ENCODE peak calls at places on chromosomes 16 and 17, in nine cellular contexts. One of them, this sample, is unnamed.

GRCh38 chr16:25005445-25006306 is 9.5 kb downstream of the ARHGAP17 start:
- DNase-seq in left lung: no peak
- DNase-seq in cerebellar nuclear complex: no peak
- DNase-seq in occipital lobe: no peak
- DNase-seq in T47D: no peak
- DNase-seq in ELR: peak
- DNase-seq in stimulated activated CD4-positive, alpha-beta T cell treated with anti-CD3 and anti-CD28 coated beads, Interleukin-2, amount 100 ng/mL, for 48 hours: no peak
- DNase-seq in stimulated activated naive CD8-positive, alpha-beta T cell treated with anti-CD3 and anti-CD28 coated beads, Interleukin-15, amount 100 ng/mL, for 72 hours: no peak
- DNase-seq in NCI-H2107: no peak
- DNase-seq in this sample: no peak

GRCh38 chr17:29246638-29247037 is at the start of gene CRYBA1:
- DNase-seq in occipital lobe: no peak
- DNase-seq in stimulated activated CD4-positive, alpha-beta T cell treated with anti-CD3 and anti-CD28 coated beads, Interleukin-2, amount 100 ng/mL, for 48 hours: no peak
- DNase-seq in NCI-H2107: no peak
- DNase-seq in left lung: no peak
- DNase-seq in ELR: no peak
- DNase-seq in T47D: no peak
- DNase-seq in cerebellar nuclear complex: no peak
- DNase-seq in stimulated activated naive CD8-positive, alpha-beta T cell treated with anti-CD3 and anti-CD28 coated beads, Interleukin-15, amount 100 ng/mL, for 72 hours: no peak
- DNase-seq in this sample: peak

GRCh38 chr17:61389670-61390478 is 9.8 kb upstream of the TBX2 start:
- DNase-seq in ELR: peak
- DNase-seq in stimulated activated CD4-positive, alpha-beta T cell treated with anti-CD3 and anti-CD28 coated beads, Interleukin-2, amount 100 ng/mL, for 48 hours: peak
- DNase-seq in occipital lobe: no peak
- DNase-seq in NCI-H2107: no peak
- DNase-seq in stimulated activated naive CD8-positive, alpha-beta T cell treated with anti-CD3 and anti-CD28 coated beads, Interleukin-15, amount 100 ng/mL, for 72 hours: peak
- DNase-seq in T47D: peak
- DNase-seq in cerebellar nuclear complex: no peak
- DNase-seq in left lung: peak
- DNase-seq in this sample: no peak

GRCh38 chr17:75941442-75941819 is 589 bp upstream of the FBF1 start:
- DNase-seq in cerebellar nuclear complex: no peak
- DNase-seq in occipital lobe: no peak
- DNase-seq in stimulated activated naive CD8-positive, alpha-beta T cell treated with anti-CD3 and anti-CD28 coated beads, Interleukin-15, amount 100 ng/mL, for 72 hours: no peak
- DNase-seq in T47D: no peak
- DNase-seq in stimulated activated CD4-positive, alpha-beta T cell treated with anti-CD3 and anti-CD28 coated beads, Interleukin-2, amount 100 ng/mL, for 48 hours: no peak
- DNase-seq in NCI-H2107: no peak
- DNase-seq in left lung: no peak
- DNase-seq in ELR: no peak
- DNase-seq in this sample: no peak

GRCh38 chr17:42744283-42744805 is 496 bp downstream of the EZH1 start:
- DNase-seq in NCI-H2107: no peak
- DNase-seq in stimulated activated CD4-positive, alpha-beta T cell treated with anti-CD3 and anti-CD28 coated beads, Interleukin-2, amount 100 ng/mL, for 48 hours: peak
- DNase-seq in ELR: peak
- DNase-seq in cerebellar nuclear complex: no peak
- DNase-seq in stimulated activated naive CD8-positive, alpha-beta T cell treated with anti-CD3 and anti-CD28 coated beads, Interleukin-15, amount 100 ng/mL, for 72 hours: peak
- DNase-seq in occipital lobe: peak
- DNase-seq in T47D: peak
- DNase-seq in left lung: peak
- DNase-seq in this sample: no peak

GRCh38 chr17:82489117-82489516 is 30.4 kb upstream of the FOXK2 start:
- DNase-seq in left lung: no peak
- DNase-seq in stimulated activated CD4-positive, alpha-beta T cell treated with anti-CD3 and anti-CD28 coated beads, Interleukin-2, amount 100 ng/mL, for 48 hours: no peak
- DNase-seq in occipital lobe: no peak
- DNase-seq in stimulated activated naive CD8-positive, alpha-beta T cell treated with anti-CD3 and anti-CD28 coated beads, Interleukin-15, amount 100 ng/mL, for 72 hours: no peak
- DNase-seq in cerebellar nuclear complex: no peak
- DNase-seq in ELR: peak
- DNase-seq in T47D: no peak
- DNase-seq in NCI-H2107: no peak
- DNase-seq in this sample: no peak

GRCh38 chr16:46817961-46818360 is 13.0 kb downstream of the C16orf87 start:
- DNase-seq in stimulated activated CD4-positive, alpha-beta T cell treated with anti-CD3 and anti-CD28 coated beads, Interleukin-2, amount 100 ng/mL, for 48 hours: no peak
- DNase-seq in occipital lobe: no peak
- DNase-seq in cerebellar nuclear complex: no peak
- DNase-seq in NCI-H2107: no peak
- DNase-seq in T47D: no peak
- DNase-seq in stimulated activated naive CD8-positive, alpha-beta T cell treated with anti-CD3 and anti-CD28 coated beads, Interleukin-15, amount 100 ng/mL, for 72 hours: no peak
- DNase-seq in left lung: no peak
- DNase-seq in ELR: peak
- DNase-seq in this sample: no peak

GRCh38 chr17:40418428-40418706 is 671 bp upstream of the TOP2A start:
- DNase-seq in NCI-H2107: no peak
- DNase-seq in ELR: no peak
- DNase-seq in stimulated activated naive CD8-positive, alpha-beta T cell treated with anti-CD3 and anti-CD28 coated beads, Interleukin-15, amount 100 ng/mL, for 72 hours: no peak
- DNase-seq in stimulated activated CD4-positive, alpha-beta T cell treated with anti-CD3 and anti-CD28 coated beads, Interleukin-2, amount 100 ng/mL, for 48 hours: no peak
- DNase-seq in T47D: no peak
- DNase-seq in occipital lobe: no peak
- DNase-seq in left lung: no peak
- DNase-seq in cerebellar nuclear complex: no peak
- DNase-seq in this sample: no peak

GRCh38 chr17:69430488-69430887 is 16.0 kb downstream of the MAP2K6 start:
- DNase-seq in stimulated activated CD4-positive, alpha-beta T cell treated with anti-CD3 and anti-CD28 coated beads, Interleukin-2, amount 100 ng/mL, for 48 hours: no peak
- DNase-seq in occipital lobe: no peak
- DNase-seq in cerebellar nuclear complex: no peak
- DNase-seq in T47D: no peak
- DNase-seq in stimulated activated naive CD8-positive, alpha-beta T cell treated with anti-CD3 and anti-CD28 coated beads, Interleukin-15, amount 100 ng/mL, for 72 hours: no peak
- DNase-seq in left lung: no peak
- DNase-seq in NCI-H2107: no peak
- DNase-seq in ELR: no peak
- DNase-seq in this sample: no peak

GRCh38 chr17:50710650-50711049 is 2.9 kb upstream of the ANKRD40 start:
- DNase-seq in NCI-H2107: no peak
- DNase-seq in occipital lobe: no peak
- DNase-seq in ELR: no peak
- DNase-seq in left lung: no peak
- DNase-seq in cerebellar nuclear complex: no peak
- DNase-seq in stimulated activated naive CD8-positive, alpha-beta T cell treated with anti-CD3 and anti-CD28 coated beads, Interleukin-15, amount 100 ng/mL, for 72 hours: no peak
- DNase-seq in T47D: no peak
- DNase-seq in stimulated activated CD4-positive, alpha-beta T cell treated with anti-CD3 and anti-CD28 coated beads, Interleukin-2, amount 100 ng/mL, for 48 hours: no peak
- DNase-seq in this sample: no peak

GRCh38 chr17:45341389-45342158 is 24.8 kb upstream of the MAP3K14 start:
- DNase-seq in cerebellar nuclear complex: no peak
- DNase-seq in stimulated activated CD4-positive, alpha-beta T cell treated with anti-CD3 and anti-CD28 coated beads, Interleukin-2, amount 100 ng/mL, for 48 hours: no peak
- DNase-seq in left lung: peak
- DNase-seq in occipital lobe: no peak
- DNase-seq in NCI-H2107: no peak
- DNase-seq in ELR: peak
- DNase-seq in T47D: peak
- DNase-seq in stimulated activated naive CD8-positive, alpha-beta T cell treated with anti-CD3 and anti-CD28 coated beads, Interleukin-15, amount 100 ng/mL, for 72 hours: no peak
- DNase-seq in this sample: peak

GRCh38 chr16:67201411-67202345 is 2.7 kb downstream of the ELMO3 start:
- DNase-seq in occipital lobe: no peak
- DNase-seq in ELR: no peak
- DNase-seq in T47D: no peak
- DNase-seq in stimulated activated CD4-positive, alpha-beta T cell treated with anti-CD3 and anti-CD28 coated beads, Interleukin-2, amount 100 ng/mL, for 48 hours: no peak
- DNase-seq in NCI-H2107: no peak
- DNase-seq in stimulated activated naive CD8-positive, alpha-beta T cell treated with anti-CD3 and anti-CD28 coated beads, Interleukin-15, amount 100 ng/mL, for 72 hours: no peak
- DNase-seq in cerebellar nuclear complex: no peak
- DNase-seq in left lung: peak
- DNase-seq in this sample: no peak

GRCh38 chr16:59170065-59170712 is 436.1 kb upstream of the GOT2 start:
- DNase-seq in NCI-H2107: no peak
- DNase-seq in ELR: no peak
- DNase-seq in occipital lobe: no peak
- DNase-seq in left lung: no peak
- DNase-seq in stimulated activated naive CD8-positive, alpha-beta T cell treated with anti-CD3 and anti-CD28 coated beads, Interleukin-15, amount 100 ng/mL, for 72 hours: no peak
- DNase-seq in T47D: no peak
- DNase-seq in stimulated activated CD4-positive, alpha-beta T cell treated with anti-CD3 and anti-CD28 coated beads, Interleukin-2, amount 100 ng/mL, for 48 hours: no peak
- DNase-seq in cerebellar nuclear complex: no peak
- DNase-seq in this sample: no peak

GRCh38 chr16:85094176-85094805 is 18.0 kb downstream of the CIBAR2 start:
- DNase-seq in stimulated activated naive CD8-positive, alpha-beta T cell treated with anti-CD3 and anti-CD28 coated beads, Interleukin-15, amount 100 ng/mL, for 72 hours: no peak
- DNase-seq in left lung: no peak
- DNase-seq in ELR: no peak
- DNase-seq in cerebellar nuclear complex: no peak
- DNase-seq in occipital lobe: no peak
- DNase-seq in stimulated activated CD4-positive, alpha-beta T cell treated with anti-CD3 and anti-CD28 coated beads, Interleukin-2, amount 100 ng/mL, for 48 hours: no peak
- DNase-seq in NCI-H2107: no peak
- DNase-seq in T47D: no peak
- DNase-seq in this sample: no peak

GRCh38 chr16:31008154-31008950 is 2.1 kb downstream of the STX1B start:
- DNase-seq in stimulated activated naive CD8-positive, alpha-beta T cell treated with anti-CD3 and anti-CD28 coated beads, Interleukin-15, amount 100 ng/mL, for 72 hours: no peak
- DNase-seq in stimulated activated CD4-positive, alpha-beta T cell treated with anti-CD3 and anti-CD28 coated beads, Interleukin-2, amount 100 ng/mL, for 48 hours: no peak
- DNase-seq in left lung: no peak
- DNase-seq in occipital lobe: no peak
- DNase-seq in cerebellar nuclear complex: no peak
- DNase-seq in NCI-H2107: no peak
- DNase-seq in T47D: no peak
- DNase-seq in ELR: peak
- DNase-seq in this sample: no peak

GRCh38 chr16:1899641-1900451 is 18.4 kb downstream of the HS3ST6 start:
- DNase-seq in NCI-H2107: no peak
- DNase-seq in stimulated activated CD4-positive, alpha-beta T cell treated with anti-CD3 and anti-CD28 coated beads, Interleukin-2, amount 100 ng/mL, for 48 hours: no peak
- DNase-seq in stimulated activated naive CD8-positive, alpha-beta T cell treated with anti-CD3 and anti-CD28 coated beads, Interleukin-15, amount 100 ng/mL, for 72 hours: no peak
- DNase-seq in occipital lobe: no peak
- DNase-seq in T47D: peak
- DNase-seq in cerebellar nuclear complex: no peak
- DNase-seq in left lung: peak
- DNase-seq in ELR: no peak
- DNase-seq in this sample: no peak

GRCh38 chr17:42984486-42984885 is 4.1 kb downstream of the RUNDC1 start:
- DNase-seq in T47D: no peak
- DNase-seq in occipital lobe: no peak
- DNase-seq in left lung: no peak
- DNase-seq in NCI-H2107: no peak
- DNase-seq in cerebellar nuclear complex: no peak
- DNase-seq in stimulated activated CD4-positive, alpha-beta T cell treated with anti-CD3 and anti-CD28 coated beads, Interleukin-2, amount 100 ng/mL, for 48 hours: no peak
- DNase-seq in stimulated activated naive CD8-positive, alpha-beta T cell treated with anti-CD3 and anti-CD28 coated beads, Interleukin-15, amount 100 ng/mL, for 72 hours: no peak
- DNase-seq in ELR: no peak
- DNase-seq in this sample: no peak

GRCh38 chr17:5485270-5486205 is at the start of gene DERL2:
- DNase-seq in occipital lobe: no peak
- DNase-seq in stimulated activated naive CD8-positive, alpha-beta T cell treated with anti-CD3 and anti-CD28 coated beads, Interleukin-15, amount 100 ng/mL, for 72 hours: no peak
- DNase-seq in NCI-H2107: no peak
- DNase-seq in cerebellar nuclear complex: no peak
- DNase-seq in ELR: peak
- DNase-seq in stimulated activated CD4-positive, alpha-beta T cell treated with anti-CD3 and anti-CD28 coated beads, Interleukin-2, amount 100 ng/mL, for 48 hours: no peak
- DNase-seq in left lung: no peak
- DNase-seq in T47D: peak
- DNase-seq in this sample: peak

GRCh38 chr17:55580596-55581133 is 69.4 kb upstream of the SMIM36 start:
- DNase-seq in occipital lobe: no peak
- DNase-seq in ELR: no peak
- DNase-seq in left lung: no peak
- DNase-seq in stimulated activated CD4-positive, alpha-beta T cell treated with anti-CD3 and anti-CD28 coated beads, Interleukin-2, amount 100 ng/mL, for 48 hours: no peak
- DNase-seq in cerebellar nuclear complex: no peak
- DNase-seq in NCI-H2107: no peak
- DNase-seq in stimulated activated naive CD8-positive, alpha-beta T cell treated with anti-CD3 and anti-CD28 coated beads, Interleukin-15, amount 100 ng/mL, for 72 hours: no peak
- DNase-seq in T47D: no peak
- DNase-seq in this sample: no peak

GRCh38 chr17:38703742-38704644 is 1.1 kb upstream of the MLLT6 start:
- DNase-seq in cerebellar nuclear complex: no peak
- DNase-seq in ELR: peak
- DNase-seq in NCI-H2107: peak
- DNase-seq in stimulated activated naive CD8-positive, alpha-beta T cell treated with anti-CD3 and anti-CD28 coated beads, Interleukin-15, amount 100 ng/mL, for 72 hours: peak
- DNase-seq in stimulated activated CD4-positive, alpha-beta T cell treated with anti-CD3 and anti-CD28 coated beads, Interleukin-2, amount 100 ng/mL, for 48 hours: peak
- DNase-seq in left lung: peak
- DNase-seq in occipital lobe: no peak
- DNase-seq in T47D: peak
- DNase-seq in this sample: peak

GRCh38 chr16:23826528-23827244 is 9.1 kb upstream of the PRKCB start:
- DNase-seq in cerebellar nuclear complex: no peak
- DNase-seq in ELR: no peak
- DNase-seq in T47D: no peak
- DNase-seq in stimulated activated CD4-positive, alpha-beta T cell treated with anti-CD3 and anti-CD28 coated beads, Interleukin-2, amount 100 ng/mL, for 48 hours: no peak
- DNase-seq in NCI-H2107: no peak
- DNase-seq in occipital lobe: no peak
- DNase-seq in stimulated activated naive CD8-positive, alpha-beta T cell treated with anti-CD3 and anti-CD28 coated beads, Interleukin-15, amount 100 ng/mL, for 72 hours: no peak
- DNase-seq in left lung: no peak
- DNase-seq in this sample: no peak

GRCh38 chr16:49884033-49884707 is 28.3 kb upstream of the ZNF423 start:
- DNase-seq in stimulated activated CD4-positive, alpha-beta T cell treated with anti-CD3 and anti-CD28 coated beads, Interleukin-2, amount 100 ng/mL, for 48 hours: no peak
- DNase-seq in ELR: no peak
- DNase-seq in stimulated activated naive CD8-positive, alpha-beta T cell treated with anti-CD3 and anti-CD28 coated beads, Interleukin-15, amount 100 ng/mL, for 72 hours: no peak
- DNase-seq in T47D: peak
- DNase-seq in NCI-H2107: no peak
- DNase-seq in occipital lobe: no peak
- DNase-seq in left lung: no peak
- DNase-seq in cerebellar nuclear complex: no peak
- DNase-seq in this sample: no peak

GRCh38 chr16:23535901-23536300 is 21.2 kb downstream of the EARS2 start:
- DNase-seq in stimulated activated naive CD8-positive, alpha-beta T cell treated with anti-CD3 and anti-CD28 coated beads, Interleukin-15, amount 100 ng/mL, for 72 hours: no peak
- DNase-seq in stimulated activated CD4-positive, alpha-beta T cell treated with anti-CD3 and anti-CD28 coated beads, Interleukin-2, amount 100 ng/mL, for 48 hours: no peak
- DNase-seq in T47D: no peak
- DNase-seq in NCI-H2107: no peak
- DNase-seq in cerebellar nuclear complex: no peak
- DNase-seq in left lung: no peak
- DNase-seq in occipital lobe: no peak
- DNase-seq in ELR: no peak
- DNase-seq in this sample: no peak

GRCh38 chr17:39222866-39223834 is 2.6 kb downstream of the STAC2 start:
- DNase-seq in NCI-H2107: no peak
- DNase-seq in ELR: no peak
- DNase-seq in occipital lobe: no peak
- DNase-seq in cerebellar nuclear complex: no peak
- DNase-seq in left lung: no peak
- DNase-seq in stimulated activated CD4-positive, alpha-beta T cell treated with anti-CD3 and anti-CD28 coated beads, Interleukin-2, amount 100 ng/mL, for 48 hours: no peak
- DNase-seq in T47D: no peak
- DNase-seq in stimulated activated naive CD8-positive, alpha-beta T cell treated with anti-CD3 and anti-CD28 coated beads, Interleukin-15, amount 100 ng/mL, for 72 hours: no peak
- DNase-seq in this sample: no peak

GRCh38 chr17:77963441-77963840 is 4.9 kb downstream of the TNRC6C start:
- DNase-seq in occipital lobe: peak
- DNase-seq in ELR: peak
- DNase-seq in left lung: no peak
- DNase-seq in cerebellar nuclear complex: no peak
- DNase-seq in T47D: no peak
- DNase-seq in stimulated activated CD4-positive, alpha-beta T cell treated with anti-CD3 and anti-CD28 coated beads, Interleukin-2, amount 100 ng/mL, for 48 hours: no peak
- DNase-seq in NCI-H2107: peak
- DNase-seq in stimulated activated naive CD8-positive, alpha-beta T cell treated with anti-CD3 and anti-CD28 coated beads, Interleukin-15, amount 100 ng/mL, for 72 hours: no peak
- DNase-seq in this sample: peak

GRCh38 chr16:52861614-52862022 is 191.1 kb downstream of the CHD9NB start:
- DNase-seq in occipital lobe: peak
- DNase-seq in stimulated activated naive CD8-positive, alpha-beta T cell treated with anti-CD3 and anti-CD28 coated beads, Interleukin-15, amount 100 ng/mL, for 72 hours: no peak
- DNase-seq in T47D: no peak
- DNase-seq in cerebellar nuclear complex: no peak
- DNase-seq in ELR: peak
- DNase-seq in stimulated activated CD4-positive, alpha-beta T cell treated with anti-CD3 and anti-CD28 coated beads, Interleukin-2, amount 100 ng/mL, for 48 hours: no peak
- DNase-seq in NCI-H2107: peak
- DNase-seq in left lung: no peak
- DNase-seq in this sample: peak

GRCh38 chr16:63005356-63005755 is 969.1 kb upstream of the CDH8 start:
- DNase-seq in occipital lobe: no peak
- DNase-seq in stimulated activated CD4-positive, alpha-beta T cell treated with anti-CD3 and anti-CD28 coated beads, Interleukin-2, amount 100 ng/mL, for 48 hours: no peak
- DNase-seq in NCI-H2107: no peak
- DNase-seq in ELR: no peak
- DNase-seq in T47D: no peak
- DNase-seq in left lung: no peak
- DNase-seq in cerebellar nuclear complex: no peak
- DNase-seq in stimulated activated naive CD8-positive, alpha-beta T cell treated with anti-CD3 and anti-CD28 coated beads, Interleukin-15, amount 100 ng/mL, for 72 hours: no peak
- DNase-seq in this sample: no peak

GRCh38 chr16:51392651-51393187 is 241.6 kb upstream of the SALL1 start:
- DNase-seq in occipital lobe: no peak
- DNase-seq in NCI-H2107: no peak
- DNase-seq in ELR: peak
- DNase-seq in T47D: no peak
- DNase-seq in stimulated activated naive CD8-positive, alpha-beta T cell treated with anti-CD3 and anti-CD28 coated beads, Interleukin-15, amount 100 ng/mL, for 72 hours: no peak
- DNase-seq in left lung: no peak
- DNase-seq in cerebellar nuclear complex: no peak
- DNase-seq in stimulated activated CD4-positive, alpha-beta T cell treated with anti-CD3 and anti-CD28 coated beads, Interleukin-2, amount 100 ng/mL, for 48 hours: no peak
- DNase-seq in this sample: no peak

GRCh38 chr17:83067071-83067717 is 12.2 kb upstream of the METRNL start:
- DNase-seq in occipital lobe: no peak
- DNase-seq in stimulated activated CD4-positive, alpha-beta T cell treated with anti-CD3 and anti-CD28 coated beads, Interleukin-2, amount 100 ng/mL, for 48 hours: no peak
- DNase-seq in stimulated activated naive CD8-positive, alpha-beta T cell treated with anti-CD3 and anti-CD28 coated beads, Interleukin-15, amount 100 ng/mL, for 72 hours: no peak
- DNase-seq in left lung: peak
- DNase-seq in T47D: no peak
- DNase-seq in cerebellar nuclear complex: no peak
- DNase-seq in ELR: no peak
- DNase-seq in NCI-H2107: no peak
- DNase-seq in this sample: no peak

GRCh38 chr16:17171250-17172143 is 299.3 kb downstream of the XYLT1 start:
- DNase-seq in occipital lobe: no peak
- DNase-seq in stimulated activated naive CD8-positive, alpha-beta T cell treated with anti-CD3 and anti-CD28 coated beads, Interleukin-15, amount 100 ng/mL, for 72 hours: no peak
- DNase-seq in cerebellar nuclear complex: no peak
- DNase-seq in T47D: no peak
- DNase-seq in stimulated activated CD4-positive, alpha-beta T cell treated with anti-CD3 and anti-CD28 coated beads, Interleukin-2, amount 100 ng/mL, for 48 hours: no peak
- DNase-seq in NCI-H2107: no peak
- DNase-seq in left lung: no peak
- DNase-seq in ELR: no peak
- DNase-seq in this sample: no peak

GRCh38 chr17:50203589-50204345 is 2.3 kb upstream of the COL1A1 start:
- DNase-seq in cerebellar nuclear complex: no peak
- DNase-seq in stimulated activated CD4-positive, alpha-beta T cell treated with anti-CD3 and anti-CD28 coated beads, Interleukin-2, amount 100 ng/mL, for 48 hours: no peak
- DNase-seq in ELR: peak
- DNase-seq in T47D: no peak
- DNase-seq in left lung: no peak
- DNase-seq in NCI-H2107: no peak
- DNase-seq in occipital lobe: no peak
- DNase-seq in stimulated activated naive CD8-positive, alpha-beta T cell treated with anti-CD3 and anti-CD28 coated beads, Interleukin-15, amount 100 ng/mL, for 72 hours: no peak
- DNase-seq in this sample: no peak